ENCODE peak calls at places on chromosomes 6 and 20, in six cellular contexts. P is endodermal cell, H is aorta, G is H7, B is right lobe of liver, V is upper lobe of left lung. W is an unnamed sample.

GRCh38 chr6:3603443-3604130 is 146.7 kb upstream of the SLC22A23 start:
- DNase-seq in V (no peak), H (no peak), B (no peak), P (no peak), G (no peak), W (no peak)

GRCh38 chr6:72977114-72977513 is 248.2 kb downstream of the KHDC1L start:
- DNase-seq in V (no peak), B (no peak), H (no peak), P (no peak), G (no peak), W (no peak)

GRCh38 chr6:146893690-146894089 is 294.9 kb downstream of the ADGB start:
- DNase-seq in B (no peak), V (no peak), P (no peak), G (no peak), H (no peak), W (no peak)

GRCh38 chr20:40803381-40803780 is 114.3 kb upstream of the MAFB start:
- DNase-seq in V (no peak), P (no peak), G (no peak), H (no peak), B (no peak), W (no peak)

GRCh38 chr6:159979136-159979874 is 10.4 kb downstream of the IGF2R start:
- DNase-seq in B (no peak), P (peak; percentile 83), G (peak; percentile 51), V (peak; percentile 82), H (peak; percentile 68), W (no peak)

GRCh38 chr20:11814276-11814675 is 103.4 kb upstream of the BTBD3 start:
- DNase-seq in B (no peak), G (no peak), H (no peak), V (no peak), P (no peak), W (no peak)

GRCh38 chr6:39964094-39964493 is 29.8 kb upstream of the MOCS1 start:
- DNase-seq in B (no peak), G (no peak), H (no peak), P (no peak), V (no peak), W (no peak)

GRCh38 chr20:9918360-9918759 is 79.5 kb upstream of the PAK5 start:
- DNase-seq in B (no peak), V (no peak), G (no peak), P (no peak), H (no peak), W (no peak)

GRCh38 chr6:80543598-80544181 is 437.2 kb downstream of the BCKDHB start:
- DNase-seq in B (no peak), P (no peak), G (no peak), V (no peak), H (no peak), W (peak; percentile 52)

GRCh38 chr6:37061157-37061804 is 55.8 kb downstream of the FGD2 start:
- DNase-seq in P (no peak), H (peak; percentile 68), G (no peak), V (no peak), B (peak; percentile 86), W (no peak)

GRCh38 chr6:161796726-161797125 is 522.9 kb upstream of the AGPAT4 start:
- DNase-seq in P (no peak), G (no peak), B (no peak), V (no peak), H (no peak), W (no peak)

GRCh38 chr6:114187563-114187962 is 155.3 kb downstream of the HS3ST5 start:
- DNase-seq in G (no peak), P (no peak), B (no peak), H (no peak), V (no peak), W (no peak)

GRCh38 chr6:88586371-88587157 is 376.9 kb downstream of the RNGTT start:
- DNase-seq in H (peak; percentile 80), V (no peak), P (no peak), G (no peak), B (no peak), W (no peak)

GRCh38 chr6:35357671-35358070 is 15.3 kb downstream of the PPARD start:
- DNase-seq in B (no peak), P (no peak), G (no peak), H (no peak), V (no peak), W (no peak)

DNA sequence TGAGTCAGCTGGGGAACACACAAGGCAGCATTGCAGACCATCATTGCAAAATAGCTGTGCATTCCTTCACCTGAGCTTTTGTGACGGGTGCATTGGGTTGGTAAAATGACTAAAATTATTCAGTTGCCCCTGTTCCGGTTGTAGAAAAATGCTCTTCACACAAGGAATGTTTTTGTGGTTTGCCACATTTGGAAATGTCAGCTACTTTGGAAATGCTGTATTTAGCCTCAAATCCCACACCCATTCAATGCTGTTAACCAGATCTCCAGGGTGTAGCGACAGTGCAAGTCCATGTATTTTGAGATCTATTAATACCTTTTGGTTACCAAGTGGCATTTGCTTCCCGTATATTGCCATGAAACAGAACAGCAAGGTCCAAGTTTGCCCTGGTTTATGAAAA is 201.2 kb downstream of the FOXA2 start:
- DNase-seq in H (no peak), G (no peak), V (no peak), P (no peak), B (no peak), W (no peak)
- H3K4me3 ChIP-seq in H (no peak overlapping the region), G (no peak overlapping the region), V (no peak overlapping the region), P (no peak overlapping the region), B (no peak overlapping the region), W (no peak overlapping the region)

DNA sequence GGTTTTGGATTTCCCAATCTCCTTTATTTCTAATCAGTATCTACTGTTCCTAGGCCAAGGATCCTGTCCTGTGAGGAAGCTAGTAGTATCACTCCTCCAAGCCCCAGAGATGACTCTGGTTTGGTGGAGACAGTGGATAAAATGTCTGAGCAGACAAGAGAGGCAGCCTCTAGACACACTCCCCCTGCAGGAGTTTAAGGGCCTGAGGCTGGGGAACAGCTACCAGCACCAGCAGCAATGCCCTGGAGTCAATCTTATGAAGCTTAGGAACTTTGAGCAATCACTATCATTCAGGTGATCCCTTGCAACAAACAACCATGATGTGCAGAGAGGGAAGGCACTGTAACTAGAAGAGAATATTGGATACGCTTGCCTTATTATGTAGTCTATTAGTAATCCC is 384.7 kb upstream of the ID4 start:
- DNase-seq in V (no peak), P (peak; percentile 71), H (no peak), G (peak; percentile 42), B (no peak), W (no peak)
- H3K4me3 ChIP-seq in V (peak overlapping the region; percentile 11), P (no peak overlapping the region), H (no peak overlapping the region), G (no peak overlapping the region), B (no peak overlapping the region), W (no peak overlapping the region)

GRCh38 chr20:13348301-13349239 is 127.5 kb downstream of the ISM1 start:
- DNase-seq in B (no peak), V (no peak), H (no peak), P (no peak), G (no peak), W (no peak)

GRCh38 chr20:13349240-13349604 is 128.1 kb downstream of the ISM1 start:
- DNase-seq in P (no peak), G (no peak), V (no peak), H (no peak), B (no peak), W (no peak)

GRCh38 chr20:13341737-13342393 is 120.8 kb downstream of the ISM1 start:
- DNase-seq in G (no peak), B (no peak), P (no peak), V (no peak), H (no peak), W (no peak)

GRCh38 chr20:13342469-13343242 is 121.6 kb downstream of the ISM1 start:
- DNase-seq in V (peak; percentile 92), B (peak; percentile 21), G (no peak), H (no peak), P (no peak), W (peak; percentile 85)

GRCh38 chr20:13344671-13345070 is 123.6 kb downstream of the ISM1 start:
- DNase-seq in B (no peak), G (no peak), V (no peak), P (no peak), H (no peak), W (no peak)
- H3K4me3 ChIP-seq in B (no peak overlapping the region), G (no peak overlapping the region), V (no peak overlapping the region), P (no peak overlapping the region), H (no peak overlapping the region), W (no peak overlapping the region)

DNA sequence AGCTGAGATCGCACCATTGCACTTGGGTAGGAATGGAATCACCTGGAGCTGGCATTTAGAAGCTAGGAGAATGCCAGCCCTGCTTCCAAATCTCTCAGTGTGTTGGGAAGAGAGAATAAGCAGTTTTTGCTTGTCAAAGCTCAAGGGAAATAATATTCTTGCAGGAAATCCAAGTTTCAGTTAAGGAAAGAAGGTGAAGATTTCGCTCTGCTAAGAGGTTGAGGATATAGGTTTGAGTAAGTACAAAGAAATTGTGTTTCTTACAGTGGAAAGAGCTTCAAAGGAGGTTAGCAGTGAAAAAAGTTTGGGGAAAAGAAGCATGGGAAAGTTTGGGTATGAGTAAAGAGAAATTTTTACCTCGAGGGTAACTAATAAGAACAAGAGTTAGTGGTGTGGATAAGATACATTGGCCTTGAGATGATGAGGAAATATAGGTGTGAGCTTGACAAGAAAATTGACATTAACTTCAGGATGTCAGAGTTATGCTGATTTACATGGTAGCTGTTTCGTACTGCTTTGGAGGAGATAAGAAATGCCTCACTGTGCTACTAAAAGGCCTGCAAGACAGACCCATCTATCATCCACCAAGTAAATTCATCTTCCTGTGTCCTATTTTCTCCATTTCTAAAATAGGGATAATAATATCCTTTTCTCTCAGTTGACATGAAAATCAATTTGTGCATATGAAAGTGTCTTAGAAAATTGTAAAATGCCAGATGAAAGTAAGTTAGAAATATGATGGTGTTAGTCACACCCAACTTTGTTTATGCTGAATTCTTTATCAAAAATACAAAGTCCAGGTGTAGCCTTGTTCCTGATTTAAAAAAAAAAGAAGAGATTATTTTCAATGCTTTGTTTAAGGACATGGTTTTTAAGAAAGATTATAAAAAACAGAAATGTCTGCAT is 12.8 kb upstream of the HINT3 start:
- DNase-seq in G (no peak), H (no peak), B (no peak), P (no peak), V (no peak), W (no peak)
- H3K4me3 ChIP-seq in G (no peak overlapping the region), H (no peak overlapping the region), B (no peak overlapping the region), P (no peak overlapping the region), V (no peak overlapping the region), W (no peak overlapping the region)

W was measured in AG09309.